ENCODE peak calls at places on chromosomes 3 and 15, in five cellular contexts. V is tibial artery, U is RWPE1, Y is upper lobe of right lung, L is pancreas. E is an unnamed sample.

GRCh38 chr15:25700916-25701315 is 162.2 kb downstream of the ATP10A start:
- DNase-seq in V (no peak), U (no peak), Y (no peak), L (no peak), E (no peak)

GRCh38 chr3:123081718-123082369 is 15.0 kb downstream of the PDIA5 start:
- DNase-seq in V (no peak), U (no peak), Y (no peak), L (no peak), E (no peak)

GRCh38 chr15:82106671-82107070 is 60.9 kb upstream of the MEX3B start:
- DNase-seq in V (no peak), U (no peak), Y (no peak), L (no peak), E (no peak)

GRCh38 chr15:29162411-29162810 is 107.2 kb downstream of the NSMCE3 start:
- DNase-seq in V (no peak), U (no peak), Y (no peak), L (no peak), E (no peak)

GRCh38 chr3:126537730-126538281 is 13.9 kb downstream of the CHST13 start:
- DNase-seq in V (peak), U (no peak), Y (peak), L (no peak), E (no peak)

GRCh38 chr3:12197475-12197874 is 38.8 kb upstream of the TIMP4 start:
- DNase-seq in V (no peak), U (no peak), Y (no peak), L (no peak), E (no peak)

GRCh38 chr3:159765025-159765859 is 223.4 kb upstream of the IL12A start:
- DNase-seq in V (peak), U (peak), Y (peak), L (peak), E (no peak)

GRCh38 chr3:14206548-14207177 is 28.0 kb downstream of the LSM3 start:
- DNase-seq in V (no peak), U (no peak), Y (no peak), L (no peak), E (no peak)

GRCh38 chr15:38176696-38177095 is 75.9 kb upstream of the SPRED1 start:
- DNase-seq in V (no peak), U (no peak), Y (no peak), L (no peak), E (no peak)

GRCh38 chr15:100560323-100560722 is 31.6 kb upstream of the CERS3 start:
- DNase-seq in V (no peak), U (no peak), Y (no peak), L (no peak), E (no peak)

GRCh38 chr15:43218908-43219706 is 1.7 kb downstream of the EPB42 start:
- DNase-seq in V (peak), U (peak), Y (no peak), L (no peak), E (no peak)

GRCh38 chr3:60189304-60189703 is 1061.9 kb downstream of the FHIT start:
- DNase-seq in V (no peak), U (no peak), Y (no peak), L (no peak), E (no peak)

GRCh38 chr15:92843326-92843725 is 56.8 kb upstream of the CHD2 start:
- DNase-seq in V (no peak), U (no peak), Y (no peak), L (no peak), E (no peak)

GRCh38 chr3:17399586-17399985 is 342.8 kb downstream of the TBC1D5 start:
- DNase-seq in V (no peak), U (no peak), Y (no peak), L (no peak), E (no peak)

GRCh38 chr3:192933779-192934456 is 16.3 kb upstream of the MB21D2 start:
- DNase-seq in V (no peak), U (no peak), Y (no peak), L (no peak), E (no peak)

GRCh38 chr3:146702237-146702636 is 97.1 kb upstream of the PLSCR5 start:
- DNase-seq in V (no peak), U (no peak), Y (no peak), L (no peak), E (no peak)

GRCh38 chr3:194579091-194579606 is 54.1 kb downstream of the TMEM44 start:
- DNase-seq in V (no peak), U (no peak), Y (no peak), L (no peak), E (no peak)

GRCh38 chr15:28937271-28937670 is 51.5 kb downstream of the APBA2 start:
- DNase-seq in V (no peak), U (no peak), Y (peak), L (no peak), E (no peak)

GRCh38 chr3:171566803-171567422 is 106.7 kb upstream of the TNIK start:
- DNase-seq in V (no peak), U (peak), Y (no peak), L (no peak), E (no peak)

GRCh38 chr3:105398407-105398806 is 31.7 kb downstream of the ALCAM start:
- DNase-seq in V (no peak), U (no peak), Y (no peak), L (no peak), E (no peak)

GRCh38 chr15:90483012-90483307 is 46.8 kb upstream of the CRTC3 start:
- DNase-seq in V (no peak), U (no peak), Y (no peak), L (no peak), E (no peak)

GRCh38 chr3:134001251-134001650 is 28.5 kb downstream of the SLCO2A1 start:
- DNase-seq in V (no peak), U (no peak), Y (no peak), L (no peak), E (no peak)

GRCh38 chr15:77851696-77852095 is 219.0 kb upstream of the LINGO1 start:
- DNase-seq in V (peak), U (no peak), Y (peak), L (no peak), E (no peak)

GRCh38 chr15:98581715-98582114 is 66.6 kb upstream of the IGF1R start:
- DNase-seq in V (no peak), U (peak), Y (no peak), L (no peak), E (no peak)
- TF ChIP-seq CTCF in V (no peak), U (peak), Y (peak), L (peak), E (peak)

GRCh38 chr15:70633394-70633793 is 130.0 kb downstream of the UACA start:
- DNase-seq in V (no peak), U (no peak), Y (no peak), L (no peak), E (no peak)

GRCh38 chr15:70635895-70636294 is 127.5 kb downstream of the UACA start:
- DNase-seq in V (no peak), U (no peak), Y (no peak), L (no peak), E (no peak)

GRCh38 chr15:70632079-70632850 is 131.1 kb downstream of the UACA start:
- DNase-seq in V (no peak), U (no peak), Y (no peak), L (no peak), E (no peak)

GRCh38 chr15:70632981-70633380 is 130.4 kb downstream of the UACA start:
- DNase-seq in V (no peak), U (no peak), Y (no peak), L (no peak), E (no peak)

DNA sequence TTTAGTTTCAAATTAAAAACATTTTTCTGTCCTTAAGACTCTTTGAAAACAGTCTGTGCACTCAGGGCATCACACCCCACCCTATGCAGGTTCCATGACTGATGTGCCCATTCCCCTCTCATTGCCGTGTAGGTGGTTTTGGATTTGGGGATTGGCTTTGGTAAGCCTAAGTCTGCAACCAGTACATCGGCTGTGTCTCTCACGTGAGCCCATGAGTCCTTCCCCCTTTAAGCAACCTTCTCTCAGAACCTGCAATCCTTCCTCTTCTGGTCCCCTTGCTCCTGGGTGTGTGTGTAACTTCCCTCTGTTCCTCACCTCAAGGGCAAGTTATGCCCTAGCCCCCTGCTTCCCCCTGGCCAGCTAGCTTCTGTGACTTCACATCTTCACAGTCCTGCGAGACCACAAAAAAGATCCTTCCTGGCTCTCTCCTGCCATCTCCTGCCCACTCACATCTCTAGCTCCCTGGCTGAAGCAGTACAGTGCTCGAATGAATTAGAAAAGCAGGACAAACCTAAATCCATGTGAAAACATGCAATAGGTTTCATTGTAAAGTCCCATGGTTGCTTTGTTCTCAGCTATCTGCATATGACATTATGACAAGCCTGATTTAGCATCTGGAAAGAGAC is 126.7 kb downstream of the UACA start:
- DNase-seq in V (no peak), U (no peak), Y (no peak), L (no peak), E (no peak)
- H3K27ac ChIP-seq in V (no peak), U (no peak), Y (no peak), L (no peak), E (no peak)

GRCh38 chr15:52528465-52529288 is at the start of gene MYO5A:
- DNase-seq in V (peak), U (peak), Y (peak), L (peak), E (peak)
- TF ChIP-seq CTCF in V (no peak), U (peak), Y (no peak), L (no peak), E (peak)

GRCh38 chr3:21654662-21655061 is 96.3 kb downstream of the ZNF385D start:
- DNase-seq in V (no peak), U (no peak), Y (no peak), L (no peak), E (no peak)

GRCh38 chr3:21649519-21649918 is 101.5 kb downstream of the ZNF385D start:
- DNase-seq in V (no peak), U (no peak), Y (no peak), L (no peak), E (no peak)

DNA sequence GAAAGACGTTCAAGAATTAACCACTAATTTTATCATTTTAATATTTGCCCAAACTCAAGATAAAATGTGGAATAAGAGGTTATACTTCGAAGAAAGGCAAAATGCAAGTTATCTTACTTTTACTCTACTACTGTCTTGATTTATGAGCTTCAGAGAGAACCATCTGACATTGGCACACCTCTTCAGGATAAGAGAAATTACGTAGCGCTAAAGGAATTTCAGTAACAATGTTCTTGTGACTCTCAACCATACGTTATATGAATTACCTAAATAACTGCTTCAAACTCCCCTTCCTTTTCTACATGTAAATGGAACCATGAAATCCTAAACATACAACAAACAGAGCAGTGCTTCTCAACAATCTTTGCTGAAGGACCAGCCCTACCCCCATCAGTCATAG is 96.8 kb downstream of the ZNF385D start:
- DNase-seq in V (no peak), U (no peak), Y (no peak), L (no peak), E (no peak)
- H3K27ac ChIP-seq in V (no peak), U (no peak), Y (no peak), L (no peak), E (no peak)